ENCODE peak calls at places on chromosomes 16 and 17, in six cellular contexts. X is breast epithelium, Q is B cell, T is NB4, J is kidney epithelial cell, P is mammary epithelial cell. G is an unnamed sample.
A peak's percentile ranks its signal among the peaks of the same experiment; 100 is the strongest.

GRCh38 chr16:66549284-66550131 is at the start of gene TK2:
- DNase-seq in P (peak; percentile 39), T (peak; percentile 88), X (peak; percentile 48), Q (peak; percentile 70), J (no peak), G (peak; percentile 53)

GRCh38 chr17:42272162-42272561 is 4.0 kb downstream of the STAT5B start:
- DNase-seq in P (no peak), T (no peak), J (no peak), X (no peak), Q (no peak), G (no peak)

GRCh38 chr17:39677581-39678339 is 9.5 kb downstream of the PNMT start:
- DNase-seq in J (no peak), T (no peak), P (no peak), Q (no peak), X (no peak), G (no peak)

GRCh38 chr16:11386791-11387546 is 41.7 kb downstream of the RMI2 start:
- DNase-seq in P (no peak), T (no peak), J (no peak), Q (peak; percentile 46), X (no peak), G (no peak)

GRCh38 chr16:49596699-49597291 is 223.2 kb downstream of the C16orf78 start:
- DNase-seq in J (no peak), P (no peak), X (no peak), Q (no peak), T (no peak), G (no peak)

GRCh38 chr16:68992521-68992920 is 112.9 kb upstream of the HAS3 start:
- DNase-seq in P (peak; percentile 71), Q (no peak), J (peak; percentile 67), X (no peak), T (no peak), G (no peak)

GRCh38 chr17:58503876-58504275 is 10.6 kb downstream of the MTMR4 start:
- DNase-seq in T (peak; percentile 84), X (no peak), J (no peak), P (no peak), Q (no peak), G (no peak)

GRCh38 chr16:57134982-57135381 is 42.6 kb downstream of the CPNE2 start:
- DNase-seq in J (no peak), T (no peak), P (no peak), Q (peak; percentile 52), X (no peak), G (no peak)

GRCh38 chr17:55731586-55732250 is 9.1 kb upstream of the TMEM100 start:
- DNase-seq in Q (no peak), P (no peak), X (peak; percentile 26), J (no peak), T (no peak), G (no peak)

GRCh38 chr17:16040710-16041251 is 41.2 kb downstream of the TTC19 start:
- DNase-seq in T (no peak), Q (no peak), X (peak; percentile 32), P (no peak), J (no peak), G (no peak)

GRCh38 chr16:49890876-49891275 is 35.0 kb upstream of the ZNF423 start:
- DNase-seq in Q (no peak), X (no peak), P (no peak), T (peak; percentile 69), J (no peak), G (no peak)

GRCh38 chr17:7435676-7436555 is 681 bp downstream of the TMEM102 start:
- DNase-seq in X (peak; percentile 63), P (peak; percentile 60), Q (peak; percentile 77), J (no peak), T (peak; percentile 84), G (peak; percentile 50)

GRCh38 chr16:27624154-27625049 is 74.5 kb downstream of the KATNIP start:
- DNase-seq in X (no peak), P (no peak), Q (no peak), T (no peak), J (no peak), G (no peak)

GRCh38 chr17:77869041-77869595 is 89.4 kb upstream of the TNRC6C start:
- DNase-seq in J (no peak), Q (no peak), X (no peak), T (peak; percentile 24), P (no peak), G (no peak)

GRCh38 chr16:629289-630023 is 1.3 kb upstream of the WFIKKN1 start:
- DNase-seq in X (no peak), Q (no peak), T (no peak), P (no peak), J (no peak), G (no peak)

GRCh38 chr16:68894714-68895113 is 51.4 kb downstream of the TANGO6 start:
- DNase-seq in Q (no peak), P (no peak), J (no peak), X (no peak), T (no peak), G (no peak)

GRCh38 chr17:69057280-69057679 is 3.4 kb downstream of the ABCA9 start:
- DNase-seq in T (no peak), P (no peak), X (no peak), J (no peak), Q (no peak), G (no peak)

GRCh38 chr17:82242698-82242976 is 13.8 kb downstream of the SLC16A3 start:
- DNase-seq in T (peak; percentile 43), Q (no peak), J (no peak), X (no peak), P (no peak), G (no peak)

GRCh38 chr16:20401475-20402016 is 3.0 kb downstream of the PDILT start:
- DNase-seq in T (no peak), Q (no peak), J (no peak), P (no peak), X (no peak), G (no peak)

GRCh38 chr16:23754594-23755483 is at the start of gene CHP2:
- DNase-seq in P (peak; percentile 20), Q (peak; percentile 57), X (no peak), T (no peak), J (no peak), G (no peak)

GRCh38 chr16:86892509-86892908 is 314.2 kb downstream of the FOXL1 start:
- DNase-seq in X (no peak), T (peak; percentile 44), P (no peak), Q (no peak), J (no peak), G (no peak)

GRCh38 chr16:88964636-88965035 is 12.4 kb downstream of the CBFA2T3 start:
- DNase-seq in J (no peak), P (no peak), X (no peak), T (no peak), Q (no peak), G (no peak)

GRCh38 chr16:3007957-3008748 is 4.6 kb upstream of the CLDN9 start:
- DNase-seq in J (no peak), P (no peak), X (no peak), T (peak; percentile 88), Q (no peak), G (no peak)

GRCh38 chr17:78958556-78959191 is 21.0 kb downstream of the LGALS3BP start:
- DNase-seq in P (no peak), J (no peak), X (no peak), Q (no peak), T (no peak), G (no peak)

GRCh38 chr16:85123891-85124635 is 11.8 kb upstream of the CIBAR2 start:
- DNase-seq in T (no peak), P (peak; percentile 71), X (peak; percentile 82), J (no peak), Q (no peak), G (no peak)

GRCh38 chr17:73349138-73349537 is 37.3 kb upstream of the CDC42EP4 start:
- DNase-seq in T (no peak), Q (no peak), X (peak; percentile 74), P (no peak), J (no peak), G (no peak)

GRCh38 chr16:3774156-3774767 is 56.9 kb upstream of the TRAP1 start:
- DNase-seq in X (no peak), Q (no peak), J (no peak), P (no peak), T (no peak), G (no peak)

GRCh38 chr17:29175349-29175748 is 4.8 kb downstream of the MYO18A start:
- DNase-seq in J (no peak), X (no peak), P (no peak), T (no peak), Q (no peak), G (no peak)

GRCh38 chr17:29176500-29177351 is 3.5 kb downstream of the MYO18A start:
- DNase-seq in Q (peak; percentile 86), T (peak; percentile 71), J (no peak), X (no peak), P (peak; percentile 64), G (no peak)

GRCh38 chr17:29169806-29170591 is 10.2 kb downstream of the MYO18A start:
- DNase-seq in X (no peak), T (no peak), Q (no peak), P (no peak), J (no peak), G (no peak)

GRCh38 chr17:29170682-29171081 is 9.5 kb downstream of the MYO18A start:
- DNase-seq in X (no peak), T (no peak), J (no peak), P (no peak), Q (no peak), G (no peak)

DNA sequence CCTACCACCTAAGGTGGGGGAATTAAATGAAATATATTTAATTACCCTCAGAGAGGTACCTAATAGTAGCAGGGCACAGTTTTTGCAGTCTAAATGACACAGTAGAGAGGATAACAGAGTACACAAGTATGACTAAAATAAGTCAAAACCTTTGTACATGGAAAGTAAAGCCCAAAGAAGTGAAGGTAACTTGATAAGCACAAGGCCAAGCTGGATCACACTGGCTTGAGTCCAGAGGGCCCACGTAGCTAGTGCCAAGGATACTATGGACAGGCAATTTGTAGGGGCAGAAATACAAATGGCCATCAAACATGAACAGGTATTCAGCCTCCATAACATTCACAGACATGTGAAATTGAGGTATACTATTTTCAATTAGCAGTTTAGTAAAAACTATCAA is 7.6 kb downstream of the MYO18A start:
- DNase-seq in J (no peak), T (no peak), X (no peak), Q (no peak), P (no peak), G (no peak)
- TF ChIP-seq CTCF in J (no peak), T (no peak), X (no peak), Q (no peak), P (no peak), G (no peak)

DNA sequence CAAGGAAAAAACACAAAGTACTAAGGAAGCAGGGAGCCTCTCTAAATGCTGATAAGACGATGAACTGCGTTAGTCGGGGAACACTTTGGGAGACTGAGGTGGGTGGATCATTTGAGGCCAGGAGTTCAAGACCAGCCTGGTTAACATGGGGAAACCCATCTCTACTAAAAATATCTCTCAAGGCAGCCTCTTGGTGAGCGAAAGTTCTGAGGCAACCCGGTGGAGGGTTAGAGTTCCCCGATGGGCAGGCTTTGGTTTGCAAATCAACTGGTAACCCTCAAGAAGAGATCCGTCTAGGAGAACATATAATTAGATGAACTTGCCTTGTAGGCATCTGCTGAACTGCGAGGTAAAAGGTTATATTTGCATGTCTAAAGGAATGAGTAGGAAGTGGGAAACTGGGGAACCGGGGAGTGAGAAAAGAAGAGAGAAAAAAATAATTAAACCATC is 44.6 kb downstream of the WSB1 start:
- DNase-seq in P (no peak), X (no peak), T (no peak), Q (no peak), J (no peak), G (no peak)
- TF ChIP-seq CTCF in P (no peak), X (no peak), T (no peak), Q (no peak), J (no peak), G (no peak)

GRCh38 chr17:50908860-50909764 is 43.0 kb upstream of the TOB1 start:
- DNase-seq in Q (no peak), X (peak; percentile 96), T (peak; percentile 27), J (no peak), P (no peak), G (no peak)
- TF ChIP-seq CTCF in Q (no peak), X (peak; percentile 68), T (no peak), J (no peak), P (no peak), G (no peak)

GRCh38 chr17:75069783-75070182 is 18.0 kb upstream of the SLC16A5 start:
- DNase-seq in X (no peak), T (peak; percentile 30), Q (no peak), P (no peak), J (no peak), G (no peak)
- TF ChIP-seq CTCF in X (peak; percentile 40), T (peak; percentile 11), Q (no peak), P (peak; percentile 63), J (peak; percentile 35), G (no peak)